ENCODE peak calls at places on chromosomes 7 and 10, in six cellular contexts. E, C, B, K, J and I are unnamed samples.

GRCh38 chr10:48605786-48606529 is 1.1 kb upstream of the ARHGAP22 start:
- DNase-seq in E (no peak), C (peak), B (no peak), K (no peak), J (no peak), I (peak)

GRCh38 chr10:94216201-94216600 is 146.5 kb downstream of the NOC3L start:
- DNase-seq in E (no peak), C (no peak), B (no peak), K (no peak), J (no peak), I (no peak)

GRCh38 chr7:46544396-46545008 is 623.4 kb upstream of the IGFBP3 start:
- DNase-seq in E (no peak), C (peak), B (no peak), K (no peak), J (no peak), I (peak)

GRCh38 chr7:30322656-30323355 is 38.4 kb downstream of the ZNRF2 start:
- DNase-seq in E (no peak), C (no peak), B (no peak), K (no peak), J (no peak), I (no peak)

GRCh38 chr10:78905940-78906308 is 162.8 kb upstream of the ZMIZ1 start:
- DNase-seq in E (no peak), C (no peak), B (no peak), K (no peak), J (no peak), I (no peak)

GRCh38 chr10:114631678-114632417 is 26.2 kb downstream of the ABLIM1 start:
- DNase-seq in E (peak), C (peak), B (peak), K (peak), J (no peak), I (no peak)

GRCh38 chr10:12513775-12514663 is 164.7 kb downstream of the CAMK1D start:
- DNase-seq in E (no peak), C (no peak), B (no peak), K (no peak), J (no peak), I (no peak)

GRCh38 chr7:97006146-97006950 is 995 bp downstream of the DLX6 start:
- DNase-seq in E (no peak), C (peak), B (no peak), K (no peak), J (no peak), I (peak)

GRCh38 chr10:132388901-132389630 is 7.9 kb upstream of the PWWP2B start:
- DNase-seq in E (peak), C (no peak), B (peak), K (peak), J (no peak), I (no peak)

GRCh38 chr7:47988496-47989386 is 9.3 kb upstream of the HUS1 start:
- DNase-seq in E (no peak), C (no peak), B (no peak), K (no peak), J (peak), I (peak)

GRCh38 chr10:70773965-70774809 is 11.0 kb downstream of the TBATA start:
- DNase-seq in E (peak), C (no peak), B (no peak), K (no peak), J (no peak), I (no peak)

GRCh38 chr10:86678999-86679792 is 10.9 kb downstream of the LDB3 start:
- DNase-seq in E (no peak), C (no peak), B (no peak), K (no peak), J (no peak), I (no peak)

GRCh38 chr7:155230169-155230593 is 67.5 kb upstream of the INSIG1 start:
- DNase-seq in E (no peak), C (peak), B (peak), K (peak), J (peak), I (peak)

GRCh38 chr7:132865766-132866531 is 215.9 kb downstream of the CHCHD3 start:
- DNase-seq in E (no peak), C (peak), B (no peak), K (no peak), J (peak), I (peak)

GRCh38 chr7:68785036-68785435 is 813.2 kb upstream of the AUTS2 start:
- DNase-seq in E (no peak), C (peak), B (no peak), K (peak), J (no peak), I (no peak)

DNA sequence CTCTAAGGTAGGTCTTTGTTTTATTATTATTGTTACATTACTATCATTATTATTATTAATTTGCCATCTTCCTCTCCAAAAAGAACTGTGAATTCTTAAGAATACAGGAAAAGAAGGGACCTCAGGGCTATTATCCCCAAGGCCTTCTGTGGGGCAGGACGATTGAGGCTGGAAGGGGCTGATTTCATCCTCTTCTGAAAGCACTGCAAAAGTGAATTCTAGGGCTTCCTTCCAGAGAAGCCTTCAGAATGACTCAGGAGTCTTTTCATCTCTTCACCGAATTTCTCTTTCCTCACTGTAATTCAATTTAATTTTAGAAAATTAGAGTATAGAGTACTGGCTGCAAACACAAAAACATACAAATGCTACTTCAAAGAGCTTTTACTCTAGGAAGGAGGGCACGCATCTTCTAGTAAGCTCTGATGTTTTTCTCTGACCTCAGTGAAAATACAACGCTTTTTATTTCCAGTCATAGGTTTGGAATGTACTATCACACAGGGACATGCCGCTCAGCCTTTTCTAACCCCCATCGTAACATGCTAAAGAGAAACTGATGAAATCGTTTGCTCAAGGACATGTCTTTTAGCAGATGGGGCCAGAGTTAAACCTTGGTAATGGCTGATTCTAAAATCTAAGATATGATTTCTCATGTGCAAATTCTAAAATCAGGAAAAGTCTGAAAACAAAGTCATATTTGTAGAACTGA is 280.3 kb upstream of the PITRM1 start:
- DNase-seq in E (no peak), C (peak), B (no peak), K (no peak), J (peak), I (peak)
- H3K4me3 ChIP-seq in E (no peak), C (peak), B (no peak), K (no peak), J (no peak), I (peak)

GRCh38 chr10:6401066-6401465 is 179.0 kb downstream of the PRKCQ start:
- DNase-seq in E (no peak), C (peak), B (no peak), K (no peak), J (no peak), I (peak)

GRCh38 chr10:6402349-6402709 is 177.7 kb downstream of the PRKCQ start:
- DNase-seq in E (no peak), C (no peak), B (no peak), K (no peak), J (no peak), I (no peak)

GRCh38 chr10:6402960-6403359 is 177.1 kb downstream of the PRKCQ start:
- DNase-seq in E (no peak), C (no peak), B (no peak), K (no peak), J (no peak), I (no peak)

GRCh38 chr10:6400331-6400730 is 179.7 kb downstream of the PRKCQ start:
- DNase-seq in E (no peak), C (no peak), B (no peak), K (no peak), J (no peak), I (no peak)

GRCh38 chr10:6401562-6402348 is 178.3 kb downstream of the PRKCQ start:
- DNase-seq in E (peak), C (peak), B (peak), K (peak), J (peak), I (peak)
- TF ChIP-seq CTCF in E (peak), C (peak), B (peak), K (peak), J (peak), I (peak)

DNA sequence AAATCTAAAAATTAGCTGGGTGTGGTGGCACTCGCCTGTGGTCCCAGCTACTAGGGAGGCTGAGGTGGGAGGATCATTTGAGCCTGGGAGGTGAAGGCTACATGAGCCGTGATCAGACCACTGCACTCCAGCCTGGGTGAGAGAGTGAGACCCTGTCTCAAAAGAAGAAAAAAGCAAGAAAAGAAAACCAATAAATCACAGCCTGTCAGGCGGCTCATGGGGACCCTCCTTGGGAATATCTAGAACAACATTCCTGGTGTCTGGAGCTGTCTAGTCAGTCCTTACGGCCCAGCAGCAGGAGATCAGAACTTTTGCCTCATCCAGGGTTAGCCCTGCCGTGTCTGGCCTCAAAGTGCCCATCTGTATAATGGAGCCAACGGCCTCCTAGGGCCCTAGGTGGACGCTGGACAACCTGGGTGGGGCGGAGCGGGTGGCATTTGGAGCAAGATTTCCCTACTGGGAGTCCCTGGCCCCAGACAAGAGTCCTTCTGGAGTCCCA is 130.7 kb upstream of the TNRC18 start:
- DNase-seq in E (no peak), C (no peak), B (no peak), K (no peak), J (no peak), I (no peak)
- H3K4me3 ChIP-seq in E (no peak), C (no peak), B (peak), K (no peak), J (no peak), I (no peak)

GRCh38 chr10:77387247-77387646 is 250.4 kb downstream of the KCNMA1 start:
- DNase-seq in E (no peak), C (no peak), B (no peak), K (no peak), J (no peak), I (no peak)

GRCh38 chr10:77386833-77387232 is 250.8 kb downstream of the KCNMA1 start:
- DNase-seq in E (no peak), C (peak), B (no peak), K (no peak), J (peak), I (peak)

GRCh38 chr10:77388571-77388970 is 249.0 kb downstream of the KCNMA1 start:
- DNase-seq in E (no peak), C (no peak), B (no peak), K (no peak), J (no peak), I (no peak)

GRCh38 chr10:77385315-77385714 is 252.3 kb downstream of the KCNMA1 start:
- DNase-seq in E (no peak), C (no peak), B (no peak), K (no peak), J (no peak), I (no peak)

DNA sequence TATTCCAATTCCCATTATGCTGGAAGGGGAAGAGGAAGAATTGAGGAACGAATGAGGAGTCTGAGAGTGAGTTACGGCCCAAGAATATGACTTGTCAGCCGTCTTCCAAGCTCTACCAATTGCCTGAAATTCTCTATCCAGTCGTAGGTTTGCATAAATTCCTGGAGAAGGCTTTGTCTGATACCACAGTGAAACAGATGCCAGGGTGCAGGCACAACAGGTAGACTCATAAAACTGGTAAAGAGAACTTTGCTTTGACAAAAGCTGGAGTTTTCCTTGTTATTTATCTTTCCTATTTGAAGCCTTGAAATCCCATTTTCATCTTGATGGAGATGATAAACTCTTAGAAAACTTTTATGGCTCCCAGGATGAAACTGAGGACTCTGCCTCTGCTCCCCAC is 251.2 kb downstream of the KCNMA1 start:
- DNase-seq in E (no peak), C (no peak), B (no peak), K (no peak), J (no peak), I (no peak)
- TF ChIP-seq CTCF in E (no peak), C (no peak), B (no peak), K (no peak), J (no peak), I (no peak)

GRCh38 chr10:103451871-103452713 is at the start of gene CALHM2:
- DNase-seq in E (peak), C (peak), B (peak), K (peak), J (peak), I (peak)
- H3K4me3 ChIP-seq in E (peak), C (peak), B (peak), K (peak), J (peak), I (peak)